ENCODE peak calls at places on chromosomes 4 and X, in five cellular contexts. One of them, this sample, is unnamed.

GRCh38 chrX:15244421-15244820 is 25.5 kb downstream of the ASB9 start:
- DNase-seq in A549: no peak
- DNase-seq in Karpas-422: no peak
- DNase-seq in tibial artery: no peak
- DNase-seq in OCI-LY7: no peak
- DNase-seq in this sample: no peak

GRCh38 chrX:106906361-106906760 is 3.2 kb upstream of the RIPPLY1 start:
- DNase-seq in tibial artery: no peak
- DNase-seq in OCI-LY7: no peak
- DNase-seq in A549: no peak
- DNase-seq in Karpas-422: no peak
- DNase-seq in this sample: no peak

GRCh38 chr4:113499696-113500095 is 261.8 kb downstream of the CAMK2D start:
- DNase-seq in tibial artery: no peak
- DNase-seq in A549: no peak
- DNase-seq in OCI-LY7: no peak
- DNase-seq in Karpas-422: no peak
- DNase-seq in this sample: no peak

GRCh38 chr4:159360549-159360948 is 257.7 kb downstream of the RAPGEF2 start:
- DNase-seq in tibial artery: no peak
- DNase-seq in Karpas-422: no peak
- DNase-seq in OCI-LY7: no peak
- DNase-seq in A549: no peak
- DNase-seq in this sample: no peak

GRCh38 chrX:17425151-17425550 is 50.2 kb downstream of the NHS start:
- DNase-seq in OCI-LY7: no peak
- DNase-seq in A549: no peak
- DNase-seq in Karpas-422: no peak
- DNase-seq in tibial artery: no peak
- DNase-seq in this sample: no peak

GRCh38 chrX:119150163-119151135 is 22.8 kb upstream of the KIAA1210 start:
- DNase-seq in Karpas-422: no peak
- DNase-seq in A549: no peak
- DNase-seq in OCI-LY7: no peak
- DNase-seq in tibial artery: no peak
- DNase-seq in this sample: no peak

GRCh38 chrX:13283512-13283911 is 36.3 kb downstream of the ATXN3L start:
- DNase-seq in tibial artery: no peak
- DNase-seq in A549: no peak
- DNase-seq in OCI-LY7: peak; percentile 44
- DNase-seq in Karpas-422: peak; percentile 45
- DNase-seq in this sample: no peak

GRCh38 chrX:19875051-19875432 is 12.4 kb downstream of the SH3KBP1 start:
- DNase-seq in Karpas-422: peak; percentile 79
- DNase-seq in OCI-LY7: no peak
- DNase-seq in A549: no peak
- DNase-seq in tibial artery: no peak
- DNase-seq in this sample: peak; percentile 43

GRCh38 chr4:138540056-138540800 is 298.1 kb upstream of the SLC7A11 start:
- DNase-seq in Karpas-422: peak; percentile 2
- DNase-seq in A549: no peak
- DNase-seq in tibial artery: no peak
- DNase-seq in OCI-LY7: no peak
- DNase-seq in this sample: no peak

GRCh38 chrX:141736656-141737055 is 38.1 kb upstream of the SPANXD start:
- DNase-seq in A549: no peak
- DNase-seq in OCI-LY7: no peak
- DNase-seq in tibial artery: no peak
- DNase-seq in Karpas-422: no peak
- DNase-seq in this sample: no peak

GRCh38 chr4:48906283-48907173 is at the start of gene OCIAD2:
- DNase-seq in tibial artery: peak; percentile 76
- DNase-seq in Karpas-422: peak; percentile 94
- DNase-seq in A549: peak; percentile 64
- DNase-seq in OCI-LY7: peak; percentile 92
- DNase-seq in this sample: peak; percentile 86

GRCh38 chrX:20743054-20743453 is 476.3 kb upstream of the RPS6KA3 start:
- DNase-seq in Karpas-422: no peak
- DNase-seq in OCI-LY7: no peak
- DNase-seq in tibial artery: no peak
- DNase-seq in A549: no peak
- DNase-seq in this sample: no peak

GRCh38 chr4:183284965-183285364 is 35.1 kb downstream of the CLDN22 start:
- DNase-seq in OCI-LY7: no peak
- DNase-seq in tibial artery: no peak
- DNase-seq in Karpas-422: no peak
- DNase-seq in A549: no peak
- DNase-seq in this sample: no peak

GRCh38 chrX:39443240-39443639 is 642.0 kb downstream of the MID1IP1 start:
- DNase-seq in Karpas-422: no peak
- DNase-seq in OCI-LY7: no peak
- DNase-seq in tibial artery: no peak
- DNase-seq in A549: no peak
- DNase-seq in this sample: no peak

GRCh38 chr4:34293459-34293858 is 1950.9 kb downstream of the ARAP2 start:
- DNase-seq in OCI-LY7: no peak
- DNase-seq in Karpas-422: no peak
- DNase-seq in A549: no peak
- DNase-seq in tibial artery: no peak
- DNase-seq in this sample: no peak

GRCh38 chr4:67273676-67274075 is 271.6 kb downstream of the CENPC start:
- DNase-seq in Karpas-422: no peak
- DNase-seq in OCI-LY7: no peak
- DNase-seq in tibial artery: no peak
- DNase-seq in A549: no peak
- DNase-seq in this sample: no peak

GRCh38 chr4:89303177-89303576 is 4.4 kb downstream of the GPRIN3 start:
- DNase-seq in A549: no peak
- DNase-seq in Karpas-422: no peak
- DNase-seq in OCI-LY7: no peak
- DNase-seq in tibial artery: no peak
- DNase-seq in this sample: peak; percentile 51

GRCh38 chrX:40383969-40384368 is 196.8 kb upstream of the ATP6AP2 start:
- DNase-seq in tibial artery: no peak
- DNase-seq in Karpas-422: no peak
- DNase-seq in OCI-LY7: no peak
- DNase-seq in A549: no peak
- DNase-seq in this sample: no peak

GRCh38 chr4:138235419-138235952 is 6.7 kb downstream of the SLC7A11 start:
- DNase-seq in tibial artery: no peak
- DNase-seq in OCI-LY7: no peak
- DNase-seq in Karpas-422: no peak
- DNase-seq in A549: no peak
- DNase-seq in this sample: no peak

GRCh38 chr4:69861756-69862155 is 1.8 kb upstream of the SULT1E1 start:
- DNase-seq in tibial artery: no peak
- DNase-seq in A549: no peak
- DNase-seq in Karpas-422: no peak
- DNase-seq in OCI-LY7: no peak
- DNase-seq in this sample: no peak

DNA sequence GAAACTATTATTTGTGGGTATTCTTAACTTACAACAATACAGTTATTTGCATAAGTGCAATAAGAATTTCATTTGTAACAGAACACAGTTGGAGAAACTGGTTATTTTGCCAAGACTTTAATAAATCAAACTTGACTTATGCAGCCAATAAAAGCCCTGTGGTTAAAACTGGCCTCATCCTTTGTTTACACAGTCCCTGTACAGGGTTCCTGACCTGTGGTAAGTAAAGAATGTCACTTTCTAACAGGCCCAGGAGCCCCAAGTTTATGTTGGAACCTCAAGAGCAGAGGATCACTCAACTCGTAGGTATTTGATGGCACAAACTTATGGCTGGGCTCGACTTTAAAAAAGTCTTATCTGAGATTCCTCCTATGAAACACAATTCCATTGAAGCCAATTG is 88.6 kb upstream of the PTCHD1 start:
- DNase-seq in A549: no peak
- DNase-seq in Karpas-422: no peak
- DNase-seq in tibial artery: no peak
- DNase-seq in OCI-LY7: no peak
- DNase-seq in this sample: no peak
- H3K4me1 ChIP-seq in A549: no peaks in the 10 kb centered on the region
- H3K4me1 ChIP-seq in Karpas-422: no peaks in the 10 kb centered on the region
- H3K4me1 ChIP-seq in tibial artery: no peaks in the 10 kb centered on the region
- H3K4me1 ChIP-seq in OCI-LY7: no peaks in the 10 kb centered on the region
- H3K4me1 ChIP-seq in this sample: no peaks in the 10 kb centered on the region

DNA sequence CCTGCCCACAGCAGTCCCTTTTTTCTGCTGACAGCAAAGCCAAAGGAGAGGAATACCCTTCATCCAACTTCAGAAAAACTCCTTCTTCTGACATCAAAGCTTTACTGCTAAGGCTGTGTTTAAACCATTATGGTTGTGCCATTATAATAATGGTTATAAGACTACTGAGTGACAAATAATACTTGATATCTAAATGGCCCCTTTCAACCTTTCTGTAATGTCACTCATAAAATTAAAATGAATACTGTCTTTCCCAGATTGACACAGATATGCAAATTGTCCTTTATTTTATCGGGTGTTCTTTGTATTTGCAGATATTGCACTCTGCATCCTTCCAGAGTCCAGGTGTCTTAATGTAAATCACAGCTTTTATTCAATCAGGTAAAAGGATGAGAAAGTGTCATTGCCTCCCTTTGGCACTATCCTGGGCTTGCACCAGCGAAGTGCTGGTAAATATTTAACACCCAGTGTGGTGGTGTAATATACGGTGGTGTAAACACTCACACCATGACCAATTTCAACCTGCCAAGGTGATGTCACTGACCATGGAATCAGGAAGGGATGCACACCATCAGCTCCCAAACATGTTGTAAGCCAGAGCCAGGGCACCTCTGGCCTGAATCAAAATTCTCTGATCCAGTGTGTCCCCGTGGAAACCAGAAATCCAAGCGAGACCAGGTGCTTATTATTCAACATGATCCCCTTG is 139.4 kb upstream of the TENM3 start:
- DNase-seq in A549: no peak
- DNase-seq in tibial artery: no peak
- DNase-seq in OCI-LY7: no peak
- DNase-seq in Karpas-422: no peak
- DNase-seq in this sample: no peak
- H3K4me3 ChIP-seq in A549: no peak overlapping the region
- H3K4me3 ChIP-seq in tibial artery: no peak overlapping the region
- H3K4me3 ChIP-seq in OCI-LY7: no peak overlapping the region
- H3K4me3 ChIP-seq in Karpas-422: no peak overlapping the region
- H3K4me3 ChIP-seq in this sample: no peak overlapping the region

DNA sequence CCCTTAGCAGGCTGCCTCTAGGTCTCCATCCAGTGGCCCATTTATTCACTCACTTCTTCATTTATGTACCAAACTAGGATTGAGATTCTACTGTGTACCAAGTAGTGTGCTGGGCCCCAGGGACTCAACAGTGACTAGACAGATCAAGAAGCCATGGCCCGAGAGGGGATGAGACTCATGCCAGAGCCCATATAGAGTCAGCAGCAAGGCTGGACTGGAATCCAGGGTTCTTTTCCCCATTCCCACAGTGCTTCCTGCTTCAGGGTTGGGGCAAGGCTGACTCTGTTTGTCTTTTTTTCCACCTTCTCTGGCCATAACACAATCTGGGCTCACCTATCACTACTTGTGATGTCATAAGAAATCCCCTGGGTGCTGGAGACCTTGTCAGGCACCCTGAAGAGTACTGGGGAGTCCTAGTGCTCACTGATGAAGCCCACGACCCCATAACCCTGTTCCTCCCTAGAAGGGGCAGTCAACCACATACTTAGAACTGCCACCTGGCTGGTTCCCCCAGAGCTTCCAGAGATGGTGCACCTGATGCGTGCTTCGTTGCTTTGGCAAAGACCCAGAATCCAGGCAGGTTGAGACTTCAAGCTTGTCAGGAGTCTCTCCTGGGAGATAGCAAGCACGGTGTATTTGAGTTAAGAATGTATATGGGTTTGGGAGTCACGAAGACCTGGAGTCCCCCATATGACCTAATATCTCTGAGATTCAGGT is 6.2 kb downstream of the RTL5 start:
- DNase-seq in tibial artery: no peak
- DNase-seq in A549: no peak
- DNase-seq in OCI-LY7: no peak
- DNase-seq in Karpas-422: no peak
- DNase-seq in this sample: no peak
- H3K4me1 ChIP-seq in tibial artery: peaks cover 40% of the 10 kb centered on the region
- H3K4me1 ChIP-seq in A549: peaks cover 15% of the 10 kb centered on the region
- H3K4me1 ChIP-seq in OCI-LY7: no peaks in the 10 kb centered on the region
- H3K4me1 ChIP-seq in Karpas-422: no peaks in the 10 kb centered on the region
- H3K4me1 ChIP-seq in this sample: peaks cover 62% of the 10 kb centered on the region

GRCh38 chrX:10157032-10157341 is 212 bp downstream of the CLCN4 start:
- DNase-seq in OCI-LY7: no peak
- DNase-seq in Karpas-422: no peak
- DNase-seq in A549: no peak
- DNase-seq in tibial artery: no peak
- DNase-seq in this sample: no peak
- H3K4me3 ChIP-seq in OCI-LY7: peak overlapping the region; percentile 74
- H3K4me3 ChIP-seq in Karpas-422: peak overlapping the region; percentile 55
- H3K4me3 ChIP-seq in A549: peak overlapping the region; percentile 41
- H3K4me3 ChIP-seq in tibial artery: peak overlapping the region; percentile 42
- H3K4me3 ChIP-seq in this sample: peak overlapping the region; percentile 46

DNA sequence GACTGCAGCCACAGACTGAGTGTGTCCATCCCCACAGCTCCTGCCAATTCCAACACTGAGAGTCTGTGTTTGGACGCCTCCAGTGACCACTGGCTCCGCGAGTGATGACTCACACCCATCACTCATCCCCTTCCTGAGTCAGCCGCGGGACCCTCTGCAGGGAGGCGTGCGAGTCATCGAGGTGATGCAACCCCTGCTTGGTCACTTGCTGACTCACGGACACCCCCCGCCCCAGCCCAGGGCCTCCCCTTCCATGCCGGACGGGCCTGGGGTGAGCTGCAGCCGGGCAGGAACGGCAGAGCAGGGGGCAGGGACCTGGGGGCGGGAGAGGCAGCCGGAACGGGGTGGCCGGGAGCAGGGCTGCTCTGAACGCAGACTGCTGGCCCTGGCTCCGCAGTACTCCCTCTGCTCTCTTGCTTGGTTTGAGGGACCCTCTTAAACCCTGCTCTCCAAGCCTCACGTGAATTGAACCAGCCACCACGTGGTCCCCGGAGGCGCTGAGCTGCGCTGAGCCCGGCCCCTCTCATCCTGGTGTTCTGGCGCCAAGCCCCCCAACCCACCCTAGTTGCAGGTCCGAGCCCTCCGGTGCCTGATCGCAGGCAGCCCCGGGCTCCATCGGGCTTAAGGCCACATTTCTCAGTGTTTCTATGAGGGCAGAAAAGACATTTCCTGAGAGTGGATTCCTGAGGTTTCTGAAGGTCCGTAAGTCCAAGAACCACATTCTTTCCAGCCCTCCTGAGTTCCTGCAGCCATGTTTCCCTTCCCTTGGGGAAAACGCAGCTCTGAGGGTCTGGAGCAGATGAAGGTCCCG is 32.4 kb downstream of the FGFRL1 start:
- DNase-seq in tibial artery: peak; percentile 99
- DNase-seq in A549: peak; percentile 72
- DNase-seq in OCI-LY7: no peak
- DNase-seq in Karpas-422: no peak
- DNase-seq in this sample: peak; percentile 78
- H3K4me1 ChIP-seq in tibial artery: peaks cover 86% of the 10 kb centered on the region
- H3K4me1 ChIP-seq in A549: peaks cover 60% of the 10 kb centered on the region
- H3K4me1 ChIP-seq in OCI-LY7: no peaks in the 10 kb centered on the region
- H3K4me1 ChIP-seq in Karpas-422: no peaks in the 10 kb centered on the region
- H3K4me1 ChIP-seq in this sample: peaks cover 45% of the 10 kb centered on the region

GRCh38 chrX:78048036-78048435 is 56.0 kb upstream of the PGK1 start:
- DNase-seq in OCI-LY7: no peak
- DNase-seq in tibial artery: no peak
- DNase-seq in A549: no peak
- DNase-seq in Karpas-422: no peak
- DNase-seq in this sample: no peak
- H3K4me3 ChIP-seq in OCI-LY7: no peak overlapping the region
- H3K4me3 ChIP-seq in tibial artery: no peak overlapping the region
- H3K4me3 ChIP-seq in A549: no peak overlapping the region
- H3K4me3 ChIP-seq in Karpas-422: no peak overlapping the region
- H3K4me3 ChIP-seq in this sample: no peak overlapping the region

This sample was measured in lower lobe of right lung.